ENCODE peak calls at places on chromosome 18, in ten cellular contexts. N is cerebellar cortex; B is AG08396; H is IMR-90; T is gastrocnemius medialis; J is HEK293T; R is CD4-positive, alpha-beta T cell; Y is NCI-H1436 treated with DMSO at 0.1 percent for 48 hours; U is left cardiac atrium; L is transverse colon. C is an unnamed sample.

GRCh38 chr18:35861367-35862114 is 110.9 kb upstream of the RMP24 start:
- DNase-seq in N (no peak), J (no peak), T (no peak), R (no peak), L (no peak), B (no peak), H (no peak), U (peak), Y (no peak), C (no peak)

GRCh38 chr18:48893061-48893558 is 57.7 kb downstream of the SMAD7 start:
- DNase-seq in U (no peak), H (no peak), J (no peak), N (no peak), L (no peak), R (no peak), B (no peak), Y (no peak), T (no peak), C (no peak)

GRCh38 chr18:44786697-44787096 is 106.0 kb downstream of the SETBP1 start:
- DNase-seq in J (no peak), L (no peak), Y (no peak), N (no peak), R (no peak), B (no peak), T (no peak), U (no peak), H (no peak), C (no peak)

GRCh38 chr18:37403100-37403781 is 162.4 kb downstream of the CELF4 start:
- DNase-seq in J (no peak), R (no peak), U (peak), H (peak), B (peak), N (no peak), Y (no peak), L (no peak), T (peak), C (peak)

GRCh38 chr18:29181151-29181901 is 1004.4 kb upstream of the CDH2 start:
- DNase-seq in R (no peak), B (peak), Y (no peak), U (peak), H (peak), N (no peak), T (no peak), L (no peak), J (no peak), C (no peak)

GRCh38 chr18:78528437-78529228 is 451.0 kb upstream of the SALL3 start:
- DNase-seq in Y (no peak), B (no peak), J (no peak), U (peak), H (no peak), R (no peak), N (no peak), L (no peak), T (no peak), C (no peak)

GRCh38 chr18:44848931-44849330 is 168.2 kb downstream of the SETBP1 start:
- DNase-seq in B (no peak), N (peak), T (no peak), H (no peak), J (no peak), U (peak), R (no peak), L (no peak), Y (no peak), C (peak)

GRCh38 chr18:70329076-70329475 is 40.2 kb downstream of the SOCS6 start:
- DNase-seq in L (no peak), N (no peak), B (no peak), T (no peak), R (no peak), J (no peak), Y (no peak), H (no peak), U (no peak), C (no peak)

GRCh38 chr18:28794459-28795245 is 617.7 kb upstream of the CDH2 start:
- DNase-seq in U (no peak), L (no peak), Y (no peak), J (no peak), R (no peak), T (no peak), H (peak), B (no peak), N (no peak), C (no peak)

GRCh38 chr18:44238449-44238848 is 442.2 kb upstream of the SETBP1 start:
- DNase-seq in N (no peak), L (no peak), B (no peak), U (no peak), J (no peak), Y (no peak), T (no peak), R (no peak), H (no peak), C (no peak)

GRCh38 chr18:31636387-31636786 is 44.7 kb downstream of the TTR start:
- DNase-seq in T (no peak), N (no peak), R (no peak), Y (no peak), H (no peak), L (no peak), U (no peak), B (no peak), J (no peak), C (no peak)

GRCh38 chr18:62992877-62993365 is 277.6 kb downstream of the PHLPP1 start:
- DNase-seq in J (no peak), R (no peak), Y (no peak), U (no peak), H (no peak), T (no peak), B (no peak), N (no peak), L (no peak), C (no peak)

C was measured in DMS 273 treated with DMSO at 0.1 percent for 48 hours.